ENCODE peak calls at places on chromosome 4, in four cellular contexts. V is stimulated activated CD8-positive, alpha-beta memory T cell treated with anti-CD3 and anti-CD28 coated beads, Interleukin-7, amount 100 ng/mL, for 24 hours; I is NCI-H1105; W is KG1. J is an unnamed sample.

GRCh38 chr4:39658756-39659155 is 20.1 kb upstream of the SMIM14 start:
- DNase-seq in V (no peak), I (no peak), W (no peak), J (no peak)

GRCh38 chr4:84623661-84624060 is 40.7 kb downstream of the CDS1 start:
- DNase-seq in V (no peak), I (no peak), W (no peak), J (no peak)

GRCh38 chr4:2783790-2784189 is 9.1 kb upstream of the SH3BP2 start:
- DNase-seq in V (no peak), I (no peak), W (no peak), J (no peak)

GRCh38 chr4:105714071-105714521 is 5.5 kb downstream of the GSTCD start:
- DNase-seq in V (no peak), I (no peak), W (peak), J (peak)

GRCh38 chr4:28555851-28556250 is 1695.2 kb downstream of the STIM2 start:
- DNase-seq in V (no peak), I (no peak), W (no peak), J (peak)

GRCh38 chr4:21512351-21512750 is 436.2 kb downstream of the KCNIP4 start:
- DNase-seq in V (no peak), I (peak), W (no peak), J (peak)

GRCh38 chr4:128812360-128812958 is 3.0 kb downstream of the JADE1 start:
- DNase-seq in V (no peak), I (peak), W (peak), J (peak)

GRCh38 chr4:151660676-151661075 is 100.1 kb downstream of the GATB start:
- DNase-seq in V (no peak), I (no peak), W (no peak), J (no peak)

GRCh38 chr4:132056466-132056865 is 1092.6 kb upstream of the PCDH10 start:
- DNase-seq in V (no peak), I (no peak), W (no peak), J (peak)

GRCh38 chr4:40909363-40909876 is 159.7 kb downstream of the NSUN7 start:
- DNase-seq in V (no peak), I (no peak), W (no peak), J (peak)

GRCh38 chr4:151045907-151046306 is 30.8 kb upstream of the LRBA start:
- DNase-seq in V (no peak), I (peak), W (no peak), J (no peak)

GRCh38 chr4:10554694-10555093 is 97.5 kb upstream of the ZNF518B start:
- DNase-seq in V (peak), I (peak), W (peak), J (peak)

GRCh38 chr4:153246446-153247115 is 42.3 kb downstream of the TRIM2 start:
- DNase-seq in V (no peak), I (no peak), W (no peak), J (no peak)

GRCh38 chr4:15955670-15956069 is 7.3 kb downstream of the FGFBP2 start:
- DNase-seq in V (no peak), I (no peak), W (no peak), J (peak)

GRCh38 chr4:67549123-67549522 is 3.8 kb upstream of the CENPC start:
- DNase-seq in V (no peak), I (peak), W (peak), J (no peak)

GRCh38 chr4:82437285-82438005 is 7.1 kb downstream of the ENOPH1 start:
- DNase-seq in V (no peak), I (no peak), W (no peak), J (peak)

GRCh38 chr4:114132830-114133229 is 153.4 kb upstream of the ARSJ start:
- DNase-seq in V (no peak), I (no peak), W (no peak), J (no peak)

GRCh38 chr4:88320780-88321373 is 36.5 kb upstream of the PPM1K start:
- DNase-seq in V (no peak), I (no peak), W (peak), J (peak)

GRCh38 chr4:153257151-153257620 is 52.9 kb downstream of the TRIM2 start:
- DNase-seq in V (no peak), I (peak), W (no peak), J (peak)

GRCh38 chr4:47209833-47210232 is 178.5 kb downstream of the GABRB1 start:
- DNase-seq in V (no peak), I (no peak), W (no peak), J (peak)

GRCh38 chr4:170122252-170122651 is 32.5 kb upstream of the AADAT start:
- DNase-seq in V (no peak), I (no peak), W (no peak), J (no peak)

GRCh38 chr4:1323635-1324442 is 23.2 kb upstream of the UVSSA start:
- DNase-seq in V (no peak), I (no peak), W (no peak), J (peak)

GRCh38 chr4:92183825-92184224 is 119.9 kb upstream of the GRID2 start:
- DNase-seq in V (no peak), I (no peak), W (no peak), J (no peak)

GRCh38 chr4:141711211-141711610 is 74.8 kb downstream of the IL15 start:
- DNase-seq in V (no peak), I (no peak), W (no peak), J (peak)

GRCh38 chr4:184746532-184746870 is 12.6 kb upstream of the CENPU start:
- DNase-seq in V (no peak), I (no peak), W (no peak), J (peak)

GRCh38 chr4:25863906-25864418 is 1.2 kb upstream of the SEL1L3 start:
- DNase-seq in V (no peak), I (no peak), W (no peak), J (no peak)

GRCh38 chr4:106063009-106063408 is 167.7 kb downstream of the NPNT start:
- DNase-seq in V (no peak), I (no peak), W (no peak), J (peak)

GRCh38 chr4:48654015-48654664 is 125.9 kb downstream of the FRYL start:
- DNase-seq in V (no peak), I (no peak), W (no peak), J (peak)

GRCh38 chr4:153676984-153677383 is 7.1 kb upstream of the TLR2 start:
- DNase-seq in V (no peak), I (no peak), W (no peak), J (peak)

GRCh38 chr4:139872274-139872673 is 206.7 kb downstream of the MGST2 start:
- DNase-seq in V (no peak), I (no peak), W (peak), J (peak)

GRCh38 chr4:123676550-123677229 is 280.1 kb downstream of the SPRY1 start:
- DNase-seq in V (no peak), I (peak), W (no peak), J (no peak)

GRCh38 chr4:86233681-86234080 is 126.2 kb downstream of the MAPK10 start:
- DNase-seq in V (no peak), I (no peak), W (no peak), J (peak)

GRCh38 chr4:1329408-1330371 is 17.3 kb upstream of the UVSSA start:
- DNase-seq in V (no peak), I (no peak), W (no peak), J (no peak)

GRCh38 chr4:39054497-39054896 is 7.5 kb upstream of the KLHL5 start:
- DNase-seq in V (no peak), I (no peak), W (no peak), J (no peak)

GRCh38 chr4:73311428-73311827 is 52.8 kb upstream of the ANKRD17 start:
- DNase-seq in V (no peak), I (peak), W (peak), J (peak)

GRCh38 chr4:32884198-32884597 is 2164.0 kb downstream of the PCDH7 start:
- DNase-seq in V (no peak), I (no peak), W (no peak), J (no peak)

GRCh38 chr4:164748375-164748774 is 5.6 kb upstream of the SMIM31 start:
- DNase-seq in V (no peak), I (no peak), W (no peak), J (peak)

J was measured in EH.